ENCODE peak calls at places on chromosomes 1 and 21, in five cellular contexts. One of them, this sample, is unnamed.

GRCh38 chr1:171090604-171091003 is at the start of gene FMO3:
- DNase-seq in prostate gland: no peak
- DNase-seq in HL-60: no peak
- DNase-seq in stomach: no peak
- DNase-seq in HCT116: no peak
- DNase-seq in this sample: no peak

GRCh38 chr1:67429528-67430357 is 459 bp downstream of the SERBP1 start:
- DNase-seq in prostate gland: peak; percentile 5
- DNase-seq in HCT116: no peak
- DNase-seq in HL-60: no peak
- DNase-seq in stomach: peak; percentile 31
- DNase-seq in this sample: peak; percentile 68

GRCh38 chr1:182735343-182735742 is 51.0 kb upstream of the RGS8 start:
- DNase-seq in stomach: no peak
- DNase-seq in prostate gland: no peak
- DNase-seq in HCT116: no peak
- DNase-seq in HL-60: no peak
- DNase-seq in this sample: no peak

GRCh38 chr1:159008744-159009188 is 941 bp upstream of the IFI16 start:
- DNase-seq in stomach: no peak
- DNase-seq in HCT116: no peak
- DNase-seq in HL-60: peak; percentile 67
- DNase-seq in prostate gland: no peak
- DNase-seq in this sample: no peak

GRCh38 chr1:81478217-81478616 is 322.5 kb upstream of the ADGRL2 start:
- DNase-seq in stomach: peak; percentile 49
- DNase-seq in prostate gland: no peak
- DNase-seq in HCT116: no peak
- DNase-seq in HL-60: no peak
- DNase-seq in this sample: no peak

GRCh38 chr1:154493276-154493675 is 8.7 kb upstream of the TDRD10 start:
- DNase-seq in HCT116: no peak
- DNase-seq in HL-60: peak; percentile 71
- DNase-seq in prostate gland: no peak
- DNase-seq in stomach: no peak
- DNase-seq in this sample: peak; percentile 75

GRCh38 chr21:38993561-38993960 is 187.8 kb downstream of the ETS2 start:
- DNase-seq in stomach: peak; percentile 59
- DNase-seq in prostate gland: peak; percentile 89
- DNase-seq in HL-60: no peak
- DNase-seq in HCT116: peak; percentile 4
- DNase-seq in this sample: peak; percentile 80

GRCh38 chr1:33014464-33015170 is 22.1 kb downstream of the AK2 start:
- DNase-seq in prostate gland: no peak
- DNase-seq in HCT116: no peak
- DNase-seq in HL-60: no peak
- DNase-seq in stomach: no peak
- DNase-seq in this sample: peak; percentile 21

GRCh38 chr1:12451560-12451900 is 166.5 kb downstream of the DHRS3 start:
- DNase-seq in stomach: no peak
- DNase-seq in HL-60: no peak
- DNase-seq in HCT116: no peak
- DNase-seq in prostate gland: no peak
- DNase-seq in this sample: no peak

GRCh38 chr1:3027611-3028371 is 6.5 kb downstream of the ACTRT2 start:
- DNase-seq in HL-60: no peak
- DNase-seq in HCT116: no peak
- DNase-seq in stomach: no peak
- DNase-seq in prostate gland: no peak
- DNase-seq in this sample: peak; percentile 45

GRCh38 chr1:2322065-2322571 is 69.2 kb downstream of the MORN1 start:
- DNase-seq in HCT116: no peak
- DNase-seq in HL-60: no peak
- DNase-seq in prostate gland: no peak
- DNase-seq in stomach: peak; percentile 64
- DNase-seq in this sample: peak; percentile 94

GRCh38 chr1:167518331-167518700 is at the start of gene CD247:
- DNase-seq in prostate gland: no peak
- DNase-seq in HL-60: no peak
- DNase-seq in HCT116: no peak
- DNase-seq in stomach: no peak
- DNase-seq in this sample: no peak

GRCh38 chr1:26471201-26471497 is 1.1 kb upstream of the HMGN2 start:
- DNase-seq in stomach: no peak
- DNase-seq in prostate gland: no peak
- DNase-seq in HL-60: no peak
- DNase-seq in HCT116: no peak
- DNase-seq in this sample: no peak

GRCh38 chr1:97014426-97014825 is 292.8 kb downstream of the PTBP2 start:
- DNase-seq in stomach: no peak
- DNase-seq in HCT116: no peak
- DNase-seq in prostate gland: no peak
- DNase-seq in HL-60: no peak
- DNase-seq in this sample: no peak

GRCh38 chr1:2240251-2241156 is 12.4 kb downstream of the SKI start:
- DNase-seq in prostate gland: peak; percentile 87
- DNase-seq in HL-60: peak; percentile 87
- DNase-seq in HCT116: no peak
- DNase-seq in stomach: peak; percentile 87
- DNase-seq in this sample: peak; percentile 90

GRCh38 chr1:6003568-6004411 is 11.6 kb upstream of the NPHP4 start:
- DNase-seq in HCT116: no peak
- DNase-seq in prostate gland: no peak
- DNase-seq in HL-60: no peak
- DNase-seq in stomach: no peak
- DNase-seq in this sample: peak; percentile 37

GRCh38 chr21:35284199-35284598 is 235.1 kb upstream of the RUNX1 start:
- DNase-seq in HCT116: no peak
- DNase-seq in stomach: no peak
- DNase-seq in prostate gland: no peak
- DNase-seq in HL-60: no peak
- DNase-seq in this sample: no peak

GRCh38 chr1:116201921-116202320 is 90.7 kb downstream of the MAB21L3 start:
- DNase-seq in stomach: no peak
- DNase-seq in HCT116: no peak
- DNase-seq in prostate gland: no peak
- DNase-seq in HL-60: no peak
- DNase-seq in this sample: no peak

GRCh38 chr21:24205317-24205716 is 1402.0 kb downstream of the MRPL39 start:
- DNase-seq in HL-60: no peak
- DNase-seq in prostate gland: no peak
- DNase-seq in stomach: no peak
- DNase-seq in HCT116: no peak
- DNase-seq in this sample: no peak

GRCh38 chr1:65279092-65279448 is 30.3 kb upstream of the DNAJC6 start:
- DNase-seq in prostate gland: no peak
- DNase-seq in stomach: no peak
- DNase-seq in HL-60: no peak
- DNase-seq in HCT116: no peak
- DNase-seq in this sample: no peak

GRCh38 chr1:163528710-163529348 is 207.1 kb downstream of the NUF2 start:
- DNase-seq in HCT116: peak; percentile 13
- DNase-seq in HL-60: no peak
- DNase-seq in prostate gland: no peak
- DNase-seq in stomach: peak; percentile 35
- DNase-seq in this sample: no peak

GRCh38 chr21:32256226-32256625 is 22.6 kb downstream of the MIS18A start:
- DNase-seq in stomach: no peak
- DNase-seq in HL-60: no peak
- DNase-seq in prostate gland: no peak
- DNase-seq in HCT116: no peak
- DNase-seq in this sample: no peak

GRCh38 chr21:42456457-42456856 is 39.6 kb downstream of the RSPH1 start:
- DNase-seq in prostate gland: no peak
- DNase-seq in HCT116: no peak
- DNase-seq in stomach: no peak
- DNase-seq in HL-60: no peak
- DNase-seq in this sample: no peak

GRCh38 chr21:32329331-32329730 is 30.7 kb downstream of the MRAP start:
- DNase-seq in HCT116: no peak
- DNase-seq in prostate gland: no peak
- DNase-seq in HL-60: no peak
- DNase-seq in stomach: no peak
- DNase-seq in this sample: peak; percentile 76

GRCh38 chr1:76023669-76024407 is 50.7 kb upstream of the ST6GALNAC3 start:
- DNase-seq in HL-60: no peak
- DNase-seq in prostate gland: no peak
- DNase-seq in HCT116: no peak
- DNase-seq in stomach: no peak
- DNase-seq in this sample: no peak

GRCh38 chr1:6770727-6771567 is 14.3 kb upstream of the CAMTA1 start:
- DNase-seq in stomach: no peak
- DNase-seq in HL-60: no peak
- DNase-seq in HCT116: no peak
- DNase-seq in prostate gland: no peak
- DNase-seq in this sample: no peak

GRCh38 chr1:180614746-180615145 is 17.1 kb upstream of the XPR1 start:
- DNase-seq in HCT116: no peak
- DNase-seq in stomach: no peak
- DNase-seq in prostate gland: no peak
- DNase-seq in HL-60: no peak
- DNase-seq in this sample: no peak

GRCh38 chr1:226549937-226550670 is 1.5 kb downstream of the STUM start:
- DNase-seq in HL-60: no peak
- DNase-seq in prostate gland: peak; percentile 21
- DNase-seq in stomach: peak; percentile 68
- DNase-seq in HCT116: peak; percentile 12
- DNase-seq in this sample: peak; percentile 89

GRCh38 chr1:112628516-112628915 is 8.9 kb downstream of the CAPZA1 start:
- DNase-seq in stomach: no peak
- DNase-seq in prostate gland: no peak
- DNase-seq in HCT116: no peak
- DNase-seq in HL-60: no peak
- DNase-seq in this sample: no peak

GRCh38 chr1:112625696-112626095 is 6.1 kb downstream of the CAPZA1 start:
- DNase-seq in prostate gland: no peak
- DNase-seq in HL-60: no peak
- DNase-seq in HCT116: no peak
- DNase-seq in stomach: no peak
- DNase-seq in this sample: no peak

GRCh38 chr1:112629256-112629655 is 9.6 kb downstream of the CAPZA1 start:
- DNase-seq in HCT116: no peak
- DNase-seq in stomach: no peak
- DNase-seq in prostate gland: no peak
- DNase-seq in HL-60: no peak
- DNase-seq in this sample: no peak

GRCh38 chr1:112626193-112626592 is 6.6 kb downstream of the CAPZA1 start:
- DNase-seq in prostate gland: no peak
- DNase-seq in HCT116: no peak
- DNase-seq in stomach: no peak
- DNase-seq in HL-60: no peak
- DNase-seq in this sample: no peak

DNA sequence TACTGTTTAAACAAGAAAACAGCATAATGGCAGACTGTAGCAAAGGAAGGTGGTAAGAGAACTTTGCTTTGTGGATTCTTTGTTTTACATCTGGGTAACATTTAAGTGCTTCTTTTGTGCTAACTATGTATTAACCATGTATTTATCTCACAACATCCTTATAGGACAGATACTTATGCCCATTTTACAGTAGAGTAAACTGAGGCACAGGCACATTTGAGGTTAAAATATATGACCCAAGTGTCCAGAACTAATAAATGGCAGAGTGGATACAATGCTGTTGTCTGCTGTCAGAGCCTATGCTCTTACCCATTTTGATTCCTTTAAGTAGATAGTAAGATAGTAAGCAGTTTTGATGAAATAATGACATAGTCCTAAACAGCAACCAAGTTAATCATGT is 7.3 kb downstream of the CAPZA1 start:
- DNase-seq in HL-60: no peak
- DNase-seq in stomach: no peak
- DNase-seq in prostate gland: no peak
- DNase-seq in HCT116: no peak
- DNase-seq in this sample: no peak
- TF ChIP-seq POLR2AphosphoS5 in HL-60: no peak
- TF ChIP-seq POLR2AphosphoS5 in stomach: no peak
- TF ChIP-seq POLR2AphosphoS5 in prostate gland: no peak
- TF ChIP-seq POLR2AphosphoS5 in HCT116: no peak
- TF ChIP-seq POLR2AphosphoS5 in this sample: no peak

DNA sequence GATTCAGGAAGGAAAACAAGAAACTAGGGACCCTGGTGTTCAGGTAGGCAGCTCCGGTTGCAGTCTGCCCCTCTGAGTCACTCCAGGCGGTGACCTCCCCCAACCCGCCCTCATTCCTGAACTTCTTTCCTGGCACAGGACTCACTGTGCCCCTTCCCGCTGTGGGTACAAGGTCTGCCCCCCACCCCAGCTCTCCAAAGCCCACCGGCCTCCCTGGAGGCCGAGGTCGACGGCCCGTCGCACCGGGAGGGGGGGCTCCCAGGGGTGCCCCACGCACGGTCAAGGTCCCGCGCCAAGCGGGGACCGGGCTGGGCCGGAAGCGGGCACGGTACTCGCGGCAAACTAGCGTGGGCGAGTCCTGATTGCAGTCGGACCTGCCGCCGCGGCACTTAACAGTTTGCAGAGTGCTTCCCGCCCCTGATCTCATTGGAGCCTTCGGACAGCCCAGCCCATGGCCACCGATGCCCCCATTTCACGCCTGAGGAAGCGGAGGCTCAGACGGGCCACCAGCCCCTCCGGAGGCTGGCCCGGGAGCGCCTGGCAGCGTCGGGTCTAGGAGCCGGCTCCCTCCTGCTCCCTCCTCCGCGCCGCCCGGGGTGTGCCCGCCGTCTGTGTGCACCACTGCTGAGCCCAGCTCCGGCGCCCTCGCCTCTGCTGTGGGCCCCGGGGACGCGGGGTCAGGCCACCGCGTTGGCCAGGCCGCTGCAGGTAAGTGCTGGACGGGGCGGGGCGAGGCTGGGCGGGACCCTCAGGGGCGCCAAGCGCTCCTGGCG is at the start of gene GJB3:
- DNase-seq in prostate gland: no peak
- DNase-seq in stomach: no peak
- DNase-seq in HCT116: no peak
- DNase-seq in HL-60: no peak
- DNase-seq in this sample: peak; percentile 50
- H3K4me3 ChIP-seq in prostate gland: peak within 1 kb of the TSS; percentile 32
- H3K4me3 ChIP-seq in stomach: peak within 1 kb of the TSS; percentile 52
- H3K4me3 ChIP-seq in HCT116: peak within 1 kb of the TSS; percentile 84
- H3K4me3 ChIP-seq in HL-60: no peak within 1 kb of the TSS
- H3K4me3 ChIP-seq in this sample: no peak within 1 kb of the TSS

DNA sequence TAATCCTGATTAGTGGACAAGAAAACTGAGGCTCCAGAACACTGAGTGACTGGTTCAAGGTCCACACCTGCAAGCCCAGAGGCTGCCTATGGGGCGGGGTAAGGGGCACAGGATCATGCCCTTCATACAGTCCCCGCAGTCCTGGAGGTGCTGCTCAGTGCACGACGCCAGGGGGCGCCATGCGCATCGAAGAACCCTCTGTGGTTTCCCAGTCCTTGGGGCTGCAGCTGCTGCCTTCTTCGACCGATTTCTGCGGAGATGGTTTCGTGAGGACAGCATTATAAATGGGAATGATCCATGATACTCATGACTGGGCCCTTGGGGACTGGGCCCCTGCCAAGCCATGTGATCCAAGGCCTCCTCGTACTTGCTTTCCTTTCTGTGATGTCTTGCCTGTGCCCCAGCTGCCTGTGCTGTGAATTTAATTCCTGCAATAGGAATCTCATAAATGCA is 37.1 kb upstream of the ARHGEF10L start:
- DNase-seq in stomach: peak; percentile 88
- DNase-seq in HL-60: peak; percentile 77
- DNase-seq in prostate gland: peak; percentile 79
- DNase-seq in HCT116: peak; percentile 61
- DNase-seq in this sample: peak; percentile 96
- TF ChIP-seq POLR2AphosphoS5 in stomach: peak; percentile 84
- TF ChIP-seq POLR2AphosphoS5 in HL-60: no peak
- TF ChIP-seq POLR2AphosphoS5 in prostate gland: peak; percentile 80
- TF ChIP-seq POLR2AphosphoS5 in HCT116: no peak
- TF ChIP-seq POLR2AphosphoS5 in this sample: peak; percentile 70

GRCh38 chr1:164716992-164717703 is 158.2 kb downstream of the PBX1 start:
- DNase-seq in HCT116: no peak
- DNase-seq in HL-60: peak; percentile 20
- DNase-seq in stomach: no peak
- DNase-seq in prostate gland: no peak
- DNase-seq in this sample: no peak
- H3K4me3 ChIP-seq in HCT116: no peak overlapping the region
- H3K4me3 ChIP-seq in HL-60: no peak overlapping the region
- H3K4me3 ChIP-seq in stomach: no peak overlapping the region
- H3K4me3 ChIP-seq in prostate gland: no peak overlapping the region
- H3K4me3 ChIP-seq in this sample: no peak overlapping the region